ENCODE peak calls at places on chromosomes 5 and 9, in four cellular contexts. R is activated CD8-positive, alpha-beta T cell treated with anti-CD3 and anti-CD28 coated beads for 36 hours; U is activated naive CD4-positive, alpha-beta T cell treated with anti-CD3 and anti-CD28 coated beads, Interleukin-2, amount 10 ng/mL, durations not matched to agents 7 days and 5 days; T is NCI-H1105 treated with DMSO at 0.1 percent for 48 hours. Q is an unnamed sample.
A peak's percentile ranks its signal among the peaks of the same experiment; 100 is the strongest.

GRCh38 chr5:56025303-56025885 is 30.6 kb upstream of the IL6ST start:
- DNase-seq in R (no peak), T (no peak), U (no peak), Q (no peak)

GRCh38 chr5:139148986-139149385 is 49.2 kb downstream of the SIL1 start:
- DNase-seq in R (peak; percentile 9), U (no peak), T (no peak), Q (no peak)

GRCh38 chr5:9363026-9363793 is 182.7 kb downstream of the SEMA5A start:
- DNase-seq in U (no peak), R (no peak), T (no peak), Q (no peak)

GRCh38 chr9:93965830-93966577 is 10.8 kb upstream of the BARX1 start:
- DNase-seq in T (no peak), R (no peak), U (no peak), Q (no peak)

GRCh38 chr5:52065182-52065581 is 681.9 kb downstream of the ISL1 start:
- DNase-seq in U (no peak), T (no peak), R (no peak), Q (no peak)

GRCh38 chr9:108271646-108272349 is 584.0 kb downstream of the ACTL7B start:
- DNase-seq in T (peak; percentile 98), R (no peak), U (no peak), Q (no peak)

GRCh38 chr9:85501474-85501873 is 240.3 kb downstream of the AGTPBP1 start:
- DNase-seq in U (no peak), T (no peak), R (no peak), Q (no peak)

GRCh38 chr5:61228691-61229280 is 66.5 kb upstream of the SMIM15 start:
- DNase-seq in U (no peak), R (peak; percentile 5), T (no peak), Q (peak; percentile 27)

Q was measured in GM12891.